ENCODE peak calls at places on chromosomes 16 and 17, in five cellular contexts. One of them, this sample, is unnamed.

GRCh38 chr16:27127293-27127692 is 60.6 kb downstream of the C16orf82 start:
- DNase-seq in OCI-LY7: no peak
- DNase-seq in fibroblast of lung: peak; percentile 16
- DNase-seq in PC-9: no peak
- DNase-seq in HepG2: no peak
- DNase-seq in this sample: no peak

GRCh38 chr16:728131-728889 is 1.4 kb downstream of the HAGHL start:
- DNase-seq in OCI-LY7: peak; percentile 85
- DNase-seq in fibroblast of lung: peak; percentile 76
- DNase-seq in PC-9: peak; percentile 70
- DNase-seq in HepG2: no peak
- DNase-seq in this sample: peak; percentile 72

GRCh38 chr17:56777859-56778258 is 55.9 kb downstream of the C17orf67 start:
- DNase-seq in OCI-LY7: no peak
- DNase-seq in fibroblast of lung: peak; percentile 26
- DNase-seq in PC-9: no peak
- DNase-seq in HepG2: no peak
- DNase-seq in this sample: no peak

GRCh38 chr17:7502171-7502847 is 18.1 kb downstream of the POLR2A start:
- DNase-seq in OCI-LY7: no peak
- DNase-seq in fibroblast of lung: no peak
- DNase-seq in PC-9: no peak
- DNase-seq in HepG2: no peak
- DNase-seq in this sample: no peak

GRCh38 chr17:28547623-28548416 is 4.6 kb downstream of the UNC119 start:
- DNase-seq in OCI-LY7: peak; percentile 81
- DNase-seq in fibroblast of lung: peak; percentile 69
- DNase-seq in PC-9: peak; percentile 53
- DNase-seq in HepG2: peak; percentile 60
- DNase-seq in this sample: peak; percentile 85

GRCh38 chr16:65392831-65393565 is 271.1 kb upstream of the CDH11 start:
- DNase-seq in OCI-LY7: no peak
- DNase-seq in fibroblast of lung: no peak
- DNase-seq in PC-9: no peak
- DNase-seq in HepG2: no peak
- DNase-seq in this sample: no peak

GRCh38 chr17:48598727-48599126 is 5.1 kb upstream of the HOXB5 start:
- DNase-seq in OCI-LY7: no peak
- DNase-seq in fibroblast of lung: no peak
- DNase-seq in PC-9: no peak
- DNase-seq in HepG2: no peak
- DNase-seq in this sample: no peak

GRCh38 chr16:10871157-10871991 is 5.6 kb upstream of the CIITA start:
- DNase-seq in OCI-LY7: peak; percentile 65
- DNase-seq in fibroblast of lung: peak; percentile 61
- DNase-seq in PC-9: peak; percentile 64
- DNase-seq in HepG2: peak; percentile 28
- DNase-seq in this sample: no peak

GRCh38 chr17:34757106-34757505 is 177.7 kb downstream of the TMEM132E start:
- DNase-seq in OCI-LY7: no peak
- DNase-seq in fibroblast of lung: no peak
- DNase-seq in PC-9: no peak
- DNase-seq in HepG2: no peak
- DNase-seq in this sample: no peak

GRCh38 chr17:76720211-76720610 is 6.2 kb downstream of the JMJD6 start:
- DNase-seq in OCI-LY7: no peak
- DNase-seq in fibroblast of lung: no peak
- DNase-seq in PC-9: no peak
- DNase-seq in HepG2: no peak
- DNase-seq in this sample: no peak

GRCh38 chr16:77211880-77212735 is 12.9 kb downstream of the SYCE1L start:
- DNase-seq in OCI-LY7: peak; percentile 67
- DNase-seq in fibroblast of lung: peak; percentile 18
- DNase-seq in PC-9: no peak
- DNase-seq in HepG2: no peak
- DNase-seq in this sample: peak; percentile 83

GRCh38 chr16:71513302-71513701 is 12.9 kb upstream of the CHST4 start:
- DNase-seq in OCI-LY7: no peak
- DNase-seq in fibroblast of lung: no peak
- DNase-seq in PC-9: peak; percentile 92
- DNase-seq in HepG2: no peak
- DNase-seq in this sample: no peak

GRCh38 chr16:62041401-62041800 is 5.2 kb upstream of the CDH8 start:
- DNase-seq in OCI-LY7: peak; percentile 8
- DNase-seq in fibroblast of lung: no peak
- DNase-seq in PC-9: no peak
- DNase-seq in HepG2: peak; percentile 40
- DNase-seq in this sample: peak; percentile 84

GRCh38 chr16:84360170-84360569 is 8.2 kb upstream of the ATP2C2 start:
- DNase-seq in OCI-LY7: peak; percentile 32
- DNase-seq in fibroblast of lung: no peak
- DNase-seq in PC-9: no peak
- DNase-seq in HepG2: no peak
- DNase-seq in this sample: no peak

GRCh38 chr17:73705594-73705993 is 61.3 kb upstream of the SDK2 start:
- DNase-seq in OCI-LY7: no peak
- DNase-seq in fibroblast of lung: peak; percentile 52
- DNase-seq in PC-9: no peak
- DNase-seq in HepG2: no peak
- DNase-seq in this sample: no peak

GRCh38 chr16:89119661-89120141 is 26.0 kb downstream of the ACSF3 start:
- DNase-seq in OCI-LY7: no peak
- DNase-seq in fibroblast of lung: no peak
- DNase-seq in PC-9: no peak
- DNase-seq in HepG2: no peak
- DNase-seq in this sample: no peak
- H3K4me1 ChIP-seq in OCI-LY7: peaks cover 56% of the 10 kb centered on the region
- H3K4me1 ChIP-seq in fibroblast of lung: no peaks in the 10 kb centered on the region
- H3K4me1 ChIP-seq in PC-9: no peaks in the 10 kb centered on the region
- H3K4me1 ChIP-seq in HepG2: peaks cover 12% of the 10 kb centered on the region
- H3K4me1 ChIP-seq in this sample: no peaks in the 10 kb centered on the region

GRCh38 chr16:87538594-87538993 is 45.8 kb upstream of the ZCCHC14 start:
- DNase-seq in OCI-LY7: no peak
- DNase-seq in fibroblast of lung: no peak
- DNase-seq in PC-9: no peak
- DNase-seq in HepG2: no peak
- DNase-seq in this sample: no peak

GRCh38 chr16:87541004-87541881 is 48.4 kb upstream of the ZCCHC14 start:
- DNase-seq in OCI-LY7: no peak
- DNase-seq in fibroblast of lung: peak; percentile 72
- DNase-seq in PC-9: no peak
- DNase-seq in HepG2: no peak
- DNase-seq in this sample: peak; percentile 36

GRCh38 chr16:87541882-87542234 is 49.0 kb upstream of the ZCCHC14 start:
- DNase-seq in OCI-LY7: no peak
- DNase-seq in fibroblast of lung: no peak
- DNase-seq in PC-9: no peak
- DNase-seq in HepG2: no peak
- DNase-seq in this sample: no peak

GRCh38 chr16:87539113-87539512 is 46.3 kb upstream of the ZCCHC14 start:
- DNase-seq in OCI-LY7: no peak
- DNase-seq in fibroblast of lung: no peak
- DNase-seq in PC-9: no peak
- DNase-seq in HepG2: no peak
- DNase-seq in this sample: no peak

GRCh38 chr16:87540072-87540976 is 47.5 kb upstream of the ZCCHC14 start:
- DNase-seq in OCI-LY7: no peak
- DNase-seq in fibroblast of lung: no peak
- DNase-seq in PC-9: no peak
- DNase-seq in HepG2: no peak
- DNase-seq in this sample: no peak
- H3K4me3 ChIP-seq in OCI-LY7: no peak overlapping the region
- H3K4me3 ChIP-seq in fibroblast of lung: no peak overlapping the region
- H3K4me3 ChIP-seq in PC-9: no peak overlapping the region
- H3K4me3 ChIP-seq in HepG2: no peak overlapping the region
- H3K4me3 ChIP-seq in this sample: no peak overlapping the region

GRCh38 chr17:83086197-83086880 is 6.9 kb downstream of the METRNL start:
- DNase-seq in OCI-LY7: no peak
- DNase-seq in fibroblast of lung: no peak
- DNase-seq in PC-9: no peak
- DNase-seq in HepG2: no peak
- DNase-seq in this sample: no peak

GRCh38 chr17:83084621-83085056 is 5.2 kb downstream of the METRNL start:
- DNase-seq in OCI-LY7: no peak
- DNase-seq in fibroblast of lung: no peak
- DNase-seq in PC-9: no peak
- DNase-seq in HepG2: no peak
- DNase-seq in this sample: no peak

GRCh38 chr17:83084214-83084613 is 4.8 kb downstream of the METRNL start:
- DNase-seq in OCI-LY7: no peak
- DNase-seq in fibroblast of lung: no peak
- DNase-seq in PC-9: no peak
- DNase-seq in HepG2: no peak
- DNase-seq in this sample: no peak

GRCh38 chr17:83085526-83086196 is 6.3 kb downstream of the METRNL start:
- DNase-seq in OCI-LY7: no peak
- DNase-seq in fibroblast of lung: no peak
- DNase-seq in PC-9: no peak
- DNase-seq in HepG2: no peak
- DNase-seq in this sample: no peak

GRCh38 chr17:83085103-83085502 is 5.7 kb downstream of the METRNL start:
- DNase-seq in OCI-LY7: no peak
- DNase-seq in fibroblast of lung: no peak
- DNase-seq in PC-9: no peak
- DNase-seq in HepG2: no peak
- DNase-seq in this sample: no peak
- H4K20me1 ChIP-seq in OCI-LY7: no peaks in the 10 kb centered on the region
- H4K20me1 ChIP-seq in fibroblast of lung: peaks cover 3% of the 10 kb centered on the region
- H4K20me1 ChIP-seq in PC-9: no peaks in the 10 kb centered on the region
- H4K20me1 ChIP-seq in HepG2: peaks cover 24% of the 10 kb centered on the region
- H4K20me1 ChIP-seq in this sample: peaks cover 25% of the 10 kb centered on the region

GRCh38 chr16:4323071-4323844 is 7.4 kb downstream of the GLIS2 start:
- DNase-seq in OCI-LY7: no peak
- DNase-seq in fibroblast of lung: no peak
- DNase-seq in PC-9: no peak
- DNase-seq in HepG2: no peak
- DNase-seq in this sample: no peak
- H3K4me1 ChIP-seq in OCI-LY7: peaks cover 12% of the 10 kb centered on the region
- H3K4me1 ChIP-seq in fibroblast of lung: peaks cover 34% of the 10 kb centered on the region
- H3K4me1 ChIP-seq in PC-9: peaks cover under 1% of the 10 kb centered on the region
- H3K4me1 ChIP-seq in HepG2: peaks cover 75% of the 10 kb centered on the region
- H3K4me1 ChIP-seq in this sample: peaks cover 19% of the 10 kb centered on the region

DNA sequence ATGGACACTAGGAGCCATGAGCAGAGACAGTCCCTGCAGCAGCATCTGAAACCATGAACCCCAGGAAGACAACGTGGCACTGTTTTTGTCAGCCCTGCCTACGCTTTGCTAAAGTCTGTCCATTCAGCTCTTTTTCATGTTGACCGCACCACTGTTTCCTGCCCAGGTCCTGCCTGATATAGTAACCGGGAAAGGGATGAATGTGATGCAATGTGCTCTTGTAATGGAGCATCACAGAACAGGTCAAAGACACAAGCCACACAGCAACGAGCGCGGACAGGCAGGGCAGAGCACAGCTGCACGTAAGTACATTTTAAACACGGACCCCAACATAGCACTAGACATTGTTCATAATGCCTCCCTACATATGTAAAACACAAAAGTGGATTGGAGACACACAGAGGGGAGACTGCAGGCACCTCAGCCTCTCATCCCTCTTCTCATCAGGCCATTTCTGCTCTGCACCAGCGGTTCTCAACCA is 16.9 kb upstream of the TNFRSF13B start:
- DNase-seq in OCI-LY7: no peak
- DNase-seq in fibroblast of lung: no peak
- DNase-seq in PC-9: no peak
- DNase-seq in HepG2: no peak
- DNase-seq in this sample: no peak
- H3K4me3 ChIP-seq in OCI-LY7: peak overlapping the region; percentile 61
- H3K4me3 ChIP-seq in fibroblast of lung: no peak overlapping the region
- H3K4me3 ChIP-seq in PC-9: no peak overlapping the region
- H3K4me3 ChIP-seq in HepG2: no peak overlapping the region
- H3K4me3 ChIP-seq in this sample: no peak overlapping the region

GRCh38 chr17:17070931-17071330 is 28.7 kb downstream of the MPRIP start:
- DNase-seq in OCI-LY7: no peak
- DNase-seq in fibroblast of lung: no peak
- DNase-seq in PC-9: no peak
- DNase-seq in HepG2: no peak
- DNase-seq in this sample: no peak

GRCh38 chr17:17071531-17072360 is 29.5 kb downstream of the MPRIP start:
- DNase-seq in OCI-LY7: no peak
- DNase-seq in fibroblast of lung: no peak
- DNase-seq in PC-9: no peak
- DNase-seq in HepG2: no peak
- DNase-seq in this sample: no peak

GRCh38 chr17:17073627-17074521 is 31.6 kb downstream of the MPRIP start:
- DNase-seq in OCI-LY7: no peak
- DNase-seq in fibroblast of lung: no peak
- DNase-seq in PC-9: no peak
- DNase-seq in HepG2: no peak
- DNase-seq in this sample: no peak

GRCh38 chr17:17073006-17073626 is 30.9 kb downstream of the MPRIP start:
- DNase-seq in OCI-LY7: no peak
- DNase-seq in fibroblast of lung: no peak
- DNase-seq in PC-9: no peak
- DNase-seq in HepG2: no peak
- DNase-seq in this sample: no peak

DNA sequence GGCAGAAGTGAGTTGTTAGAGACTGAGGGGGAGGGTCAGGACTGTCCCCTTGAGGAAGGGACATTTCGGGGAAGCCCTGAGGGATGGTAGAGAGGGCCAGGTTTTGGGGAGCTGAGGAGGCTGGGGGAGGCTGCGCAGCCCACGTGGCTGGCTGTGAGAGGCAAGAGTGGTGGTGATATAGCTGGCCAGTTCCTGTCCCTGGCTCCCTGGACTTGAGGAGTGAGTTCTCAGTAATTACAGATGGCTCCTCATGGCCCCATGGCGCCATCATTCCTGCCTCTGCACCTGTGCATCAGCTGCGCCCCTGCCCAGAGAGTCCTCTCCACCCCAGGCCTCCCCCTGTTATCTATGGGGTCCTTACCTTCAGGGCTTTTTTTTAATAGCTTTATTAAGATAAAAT is 30.3 kb downstream of the MPRIP start:
- DNase-seq in OCI-LY7: no peak
- DNase-seq in fibroblast of lung: no peak
- DNase-seq in PC-9: no peak
- DNase-seq in HepG2: no peak
- DNase-seq in this sample: no peak
- H4K20me1 ChIP-seq in OCI-LY7: no peaks in the 10 kb centered on the region
- H4K20me1 ChIP-seq in fibroblast of lung: peaks cover 2% of the 10 kb centered on the region
- H4K20me1 ChIP-seq in PC-9: peaks cover 52% of the 10 kb centered on the region
- H4K20me1 ChIP-seq in HepG2: no peaks in the 10 kb centered on the region
- H4K20me1 ChIP-seq in this sample: peaks cover 58% of the 10 kb centered on the region

This sample was measured in neural progenitor cell.